ENCODE peak calls at places on chromosomes 13 and 19, in six cellular contexts. Y is hepatocyte, F is H9, C is GM23338, I is lower lobe of right lung, Z is heart right ventricle. W is an unnamed sample.

GRCh38 chr13:40971321-40971720 is 47.8 kb downstream of the ELF1 start:
- DNase-seq in I (no peak), Y (no peak), C (no peak), Z (no peak), F (no peak), W (no peak)

GRCh38 chr19:31312629-31313244 is 36.5 kb downstream of the TSHZ3 start:
- DNase-seq in C (no peak), I (no peak), Y (no peak), F (no peak), Z (no peak), W (no peak)

GRCh38 chr13:113836917-113837553 is 26.8 kb downstream of the GAS6 start:
- DNase-seq in Z (peak; percentile 64), F (no peak), I (peak; percentile 54), C (no peak), Y (peak; percentile 64), W (no peak)

GRCh38 chr13:97225533-97225932 is 3.4 kb downstream of the MBNL2 start:
- DNase-seq in I (no peak), C (no peak), Y (no peak), Z (no peak), F (no peak), W (no peak)

GRCh38 chr19:38043649-38044144 is 136.7 kb downstream of the SIPA1L3 start:
- DNase-seq in I (no peak), F (no peak), Y (no peak), C (no peak), Z (no peak), W (no peak)

GRCh38 chr13:90118467-90119071 is 1228.9 kb upstream of the MIR17HG start:
- DNase-seq in C (peak; percentile 10), F (no peak), Z (no peak), I (no peak), Y (no peak), W (no peak)

GRCh38 chr13:101516262-101516661 is 63.8 kb downstream of the ITGBL1 start:
- DNase-seq in Z (no peak), I (no peak), C (no peak), Y (no peak), F (no peak), W (no peak)

GRCh38 chr13:83752141-83752540 is 130.1 kb downstream of the SLITRK1 start:
- DNase-seq in I (no peak), C (no peak), Y (no peak), Z (no peak), F (no peak), W (no peak)

GRCh38 chr19:50551034-50551712 is 17.1 kb downstream of the LRRC4B start:
- DNase-seq in Y (no peak), Z (no peak), F (no peak), I (no peak), C (no peak), W (no peak)

GRCh38 chr19:1425102-1425842 is 12.9 kb upstream of the RPS15 start:
- DNase-seq in Y (no peak), I (no peak), F (no peak), C (no peak), Z (no peak), W (no peak)

GRCh38 chr19:35106291-35106583 is 9.4 kb upstream of the FXYD3 start:
- DNase-seq in F (no peak), Z (no peak), Y (no peak), C (no peak), I (no peak), W (no peak)

GRCh38 chr13:101490400-101491015 is 38.0 kb downstream of the ITGBL1 start:
- DNase-seq in I (no peak), C (no peak), Y (no peak), F (no peak), Z (no peak), W (no peak)

GRCh38 chr19:45862564-45863334 is at the start of gene SYMPK:
- DNase-seq in I (peak; percentile 99), Z (peak; percentile 99), Y (peak; percentile 99), C (peak; percentile 99), F (peak; percentile 99), W (peak; percentile 99)

GRCh38 chr13:108086678-108087077 is 128.7 kb downstream of the LIG4 start:
- DNase-seq in Y (peak; percentile 35), F (peak; percentile 39), I (no peak), Z (no peak), C (peak; percentile 37), W (no peak)

GRCh38 chr13:72458701-72459100 is 268.7 kb downstream of the MZT1 start:
- DNase-seq in Z (no peak), C (peak; percentile 25), Y (no peak), I (no peak), F (no peak), W (no peak)

GRCh38 chr19:4606921-4607678 is 32.2 kb upstream of the TNFAIP8L1 start:
- DNase-seq in C (peak; percentile 78), Y (peak; percentile 41), F (peak; percentile 74), Z (peak; percentile 76), I (no peak), W (no peak)

GRCh38 chr19:52369463-52370340 is at the start of gene ZNF880:
- DNase-seq in I (peak; percentile 94), C (peak; percentile 98), Z (peak; percentile 95), F (peak; percentile 87), Y (peak; percentile 96), W (peak; percentile 90)

GRCh38 chr19:4523306-4524110 is 5.2 kb upstream of the PLIN4 start:
- DNase-seq in C (peak; percentile 74), Y (no peak), Z (peak; percentile 60), I (peak; percentile 76), F (peak; percentile 69), W (peak; percentile 59)

GRCh38 chr13:24004971-24005370 is 107.7 kb upstream of the C1QTNF9B start:
- DNase-seq in Z (no peak), I (no peak), Y (no peak), C (no peak), F (no peak), W (no peak)

GRCh38 chr19:47663435-47663910 is 49.7 kb upstream of the EHD2 start:
- DNase-seq in I (no peak), F (no peak), C (no peak), Z (no peak), Y (peak; percentile 52), W (no peak)

GRCh38 chr13:114063545-114064515 is 68.6 kb downstream of the RASA3 start:
- DNase-seq in I (peak; percentile 85), Y (no peak), F (no peak), Z (peak; percentile 57), C (no peak), W (peak; percentile 66)

GRCh38 chr13:105817011-105817410 is 718.5 kb downstream of the EFNB2 start:
- DNase-seq in C (peak; percentile 90), I (no peak), F (peak; percentile 67), Y (peak; percentile 55), Z (no peak), W (no peak)

GRCh38 chr13:34640179-34640929 is 301.7 kb upstream of the NBEA start:
- DNase-seq in Z (no peak), Y (no peak), I (no peak), C (no peak), F (no peak), W (no peak)

DNA sequence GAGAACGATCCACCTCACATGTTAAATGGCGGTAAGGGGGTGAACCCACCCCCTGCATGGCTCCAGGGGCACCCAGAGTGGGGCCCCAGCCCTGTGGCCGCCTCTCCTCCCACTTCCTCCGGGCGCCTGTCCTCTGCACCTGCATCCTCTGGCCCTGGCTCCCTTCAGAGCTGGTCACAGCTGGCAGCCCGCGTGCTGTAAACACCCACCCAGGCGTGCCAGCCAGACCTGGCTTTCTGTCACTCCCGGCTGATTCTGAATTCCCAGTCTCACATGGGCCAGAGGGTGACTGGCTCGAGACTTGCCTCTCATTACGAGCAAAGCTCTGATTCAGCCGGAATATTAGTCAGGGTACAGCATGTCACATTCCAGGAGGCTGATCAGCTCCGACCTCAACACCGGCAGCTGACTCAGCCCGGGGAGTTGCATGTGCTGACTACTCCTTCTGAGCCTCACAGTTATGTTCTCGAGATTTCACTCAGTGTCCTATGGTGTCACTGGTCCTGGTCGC is 75.1 kb downstream of the GNG7 start:
- DNase-seq in C (no peak), Z (peak; percentile 65), Y (peak; percentile 84), F (no peak), I (peak; percentile 78), W (peak; percentile 69)
- H3K4me1 ChIP-seq in C (no peaks in the 10 kb centered on the region), Z (peaks cover 21% of the 10 kb centered on the region), Y (no peaks in the 10 kb centered on the region), F (no peaks in the 10 kb centered on the region), I (peaks cover 54% of the 10 kb centered on the region), W (peaks cover 23% of the 10 kb centered on the region)

GRCh38 chr13:109881347-109881725 is 95.0 kb upstream of the IRS2 start:
- DNase-seq in Y (no peak), Z (no peak), C (no peak), I (no peak), F (no peak), W (no peak)

GRCh38 chr13:109879338-109879737 is 93.0 kb upstream of the IRS2 start:
- DNase-seq in C (no peak), F (no peak), I (no peak), Z (no peak), Y (no peak), W (no peak)

GRCh38 chr13:109883181-109884180 is 97.1 kb upstream of the IRS2 start:
- DNase-seq in C (no peak), Z (no peak), Y (no peak), I (no peak), F (no peak), W (peak; percentile 49)

GRCh38 chr13:109881961-109882558 is 95.7 kb upstream of the IRS2 start:
- DNase-seq in I (no peak), Y (no peak), C (no peak), F (no peak), Z (no peak), W (no peak)

DNA sequence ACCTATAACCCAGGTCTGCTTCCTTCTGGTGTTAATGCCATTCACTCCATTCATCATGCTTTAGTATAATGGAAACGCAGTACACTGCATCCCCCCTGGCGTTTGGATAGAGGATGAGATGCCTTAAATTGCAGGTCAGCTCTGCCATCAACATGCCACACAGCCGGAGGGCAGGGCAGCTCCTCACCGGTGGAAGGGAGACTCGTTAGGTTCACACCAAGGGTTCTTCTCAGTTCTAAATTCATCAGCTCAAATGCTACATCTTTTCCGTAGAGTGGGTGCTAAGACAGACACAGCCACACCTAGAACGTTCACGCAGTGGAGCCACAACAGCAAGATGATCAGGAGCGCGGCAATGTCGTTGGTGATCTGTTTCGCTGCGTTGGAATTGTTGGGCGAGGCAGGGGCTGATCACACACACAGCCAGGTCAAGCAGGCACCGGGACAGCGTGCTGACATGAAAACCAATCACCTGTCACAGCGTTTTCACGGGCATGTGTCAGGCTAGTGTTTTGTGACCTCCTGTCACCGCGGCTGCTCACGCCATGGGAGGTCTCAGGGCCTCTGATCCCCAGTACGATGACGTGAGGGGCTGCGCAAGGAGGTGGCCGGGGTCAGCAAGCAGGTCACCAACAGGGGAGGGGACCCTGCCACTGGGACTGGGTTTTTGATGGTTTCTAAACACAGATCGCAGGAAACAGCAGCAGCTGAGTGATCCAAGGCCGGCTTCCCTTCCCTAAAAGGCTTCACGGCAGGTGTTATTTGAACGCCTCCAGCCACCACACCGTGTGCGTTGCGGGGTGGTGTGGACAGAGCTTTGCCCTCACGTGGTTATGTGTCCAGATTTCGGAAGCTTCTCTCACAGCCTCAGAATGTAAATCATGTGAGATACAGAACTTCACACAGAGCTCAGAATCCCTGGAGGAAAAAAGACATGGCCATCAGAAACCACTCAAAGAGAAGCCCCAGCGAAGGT is 94.3 kb upstream of the IRS2 start:
- DNase-seq in F (no peak), C (no peak), Z (no peak), I (no peak), Y (no peak), W (no peak)
- H3K4me1 ChIP-seq in F (no peaks in the 10 kb centered on the region), C (no peaks in the 10 kb centered on the region), Z (peaks cover 3% of the 10 kb centered on the region), I (peaks cover 2% of the 10 kb centered on the region), Y (no peaks in the 10 kb centered on the region), W (no peaks in the 10 kb centered on the region)

GRCh38 chr19:13057147-13057572 is 45.5 kb downstream of the LYL1 start:
- DNase-seq in F (no peak), I (peak; percentile 52), Z (no peak), C (no peak), Y (peak; percentile 51), W (no peak)
- H3K4me1 ChIP-seq in F (peaks cover 8% of the 10 kb centered on the region), I (peaks cover 99% of the 10 kb centered on the region), Z (peaks cover 100% of the 10 kb centered on the region), C (peaks cover 74% of the 10 kb centered on the region), Y (peaks cover 91% of the 10 kb centered on the region), W (peaks cover 84% of the 10 kb centered on the region)

GRCh38 chr13:35771898-35772297 is 295.4 kb upstream of the MAB21L1 start:
- DNase-seq in I (no peak), F (no peak), Z (no peak), Y (no peak), C (peak; percentile 67), W (no peak)
- H3K4me1 ChIP-seq in I (no peaks in the 10 kb centered on the region), F (no peaks in the 10 kb centered on the region), Z (no peaks in the 10 kb centered on the region), Y (peaks cover 3% of the 10 kb centered on the region), C (no peaks in the 10 kb centered on the region), W (no peaks in the 10 kb centered on the region)